ENCODE peak calls at places on chromosomes 2 and 18, in five cellular contexts. One of them, this sample, is unnamed.

GRCh38 chr2:96873651-96874096 is 3.8 kb upstream of the SEMA4C start:
- DNase-seq in glutamatergic neuron: no peak
- DNase-seq in left ventricle myocardium inferior: peak
- DNase-seq in IMR-90: no peak
- DNase-seq in astrocyte of the cerebellum: no peak
- DNase-seq in this sample: no peak

GRCh38 chr2:167861574-167862193 is 385.7 kb downstream of the STK39 start:
- DNase-seq in astrocyte of the cerebellum: no peak
- DNase-seq in left ventricle myocardium inferior: no peak
- DNase-seq in IMR-90: no peak
- DNase-seq in glutamatergic neuron: no peak
- DNase-seq in this sample: no peak

GRCh38 chr2:54701029-54701428 is 22.4 kb upstream of the EML6 start:
- DNase-seq in IMR-90: peak
- DNase-seq in glutamatergic neuron: no peak
- DNase-seq in left ventricle myocardium inferior: no peak
- DNase-seq in astrocyte of the cerebellum: no peak
- DNase-seq in this sample: no peak

GRCh38 chr2:146982393-146982846 is 862.4 kb upstream of the ACVR2A start:
- DNase-seq in IMR-90: peak
- DNase-seq in astrocyte of the cerebellum: peak
- DNase-seq in left ventricle myocardium inferior: no peak
- DNase-seq in glutamatergic neuron: no peak
- DNase-seq in this sample: no peak

GRCh38 chr18:77108001-77108692 is 24.4 kb downstream of the MBP start:
- DNase-seq in glutamatergic neuron: no peak
- DNase-seq in left ventricle myocardium inferior: no peak
- DNase-seq in astrocyte of the cerebellum: peak
- DNase-seq in IMR-90: peak
- DNase-seq in this sample: no peak

GRCh38 chr2:172861163-172861562 is 125.5 kb downstream of the RAPGEF4 start:
- DNase-seq in astrocyte of the cerebellum: no peak
- DNase-seq in left ventricle myocardium inferior: no peak
- DNase-seq in IMR-90: no peak
- DNase-seq in glutamatergic neuron: no peak
- DNase-seq in this sample: no peak

GRCh38 chr2:239944706-239945551 is 80.2 kb downstream of the NDUFA10 start:
- DNase-seq in glutamatergic neuron: peak
- DNase-seq in left ventricle myocardium inferior: peak
- DNase-seq in astrocyte of the cerebellum: no peak
- DNase-seq in IMR-90: peak
- DNase-seq in this sample: no peak

GRCh38 chr18:55582325-55582724 is 5.7 kb downstream of the TCF4 start:
- DNase-seq in astrocyte of the cerebellum: no peak
- DNase-seq in IMR-90: no peak
- DNase-seq in left ventricle myocardium inferior: no peak
- DNase-seq in glutamatergic neuron: no peak
- DNase-seq in this sample: no peak

GRCh38 chr2:53490659-53491058 is 276.9 kb upstream of the CHAC2 start:
- DNase-seq in left ventricle myocardium inferior: peak
- DNase-seq in IMR-90: peak
- DNase-seq in astrocyte of the cerebellum: no peak
- DNase-seq in glutamatergic neuron: peak
- DNase-seq in this sample: no peak

GRCh38 chr2:2740238-2740775 is 409.2 kb upstream of the MYT1L start:
- DNase-seq in astrocyte of the cerebellum: no peak
- DNase-seq in left ventricle myocardium inferior: no peak
- DNase-seq in IMR-90: no peak
- DNase-seq in glutamatergic neuron: no peak
- DNase-seq in this sample: no peak

GRCh38 chr2:161273038-161273760 is 35.0 kb upstream of the PSMD14 start:
- DNase-seq in left ventricle myocardium inferior: no peak
- DNase-seq in IMR-90: peak
- DNase-seq in glutamatergic neuron: no peak
- DNase-seq in astrocyte of the cerebellum: peak
- DNase-seq in this sample: no peak
- TF ChIP-seq CTCF in left ventricle myocardium inferior: peak
- TF ChIP-seq CTCF in IMR-90: peak
- TF ChIP-seq CTCF in glutamatergic neuron: peak
- TF ChIP-seq CTCF in astrocyte of the cerebellum: peak
- TF ChIP-seq CTCF in this sample: peak

DNA sequence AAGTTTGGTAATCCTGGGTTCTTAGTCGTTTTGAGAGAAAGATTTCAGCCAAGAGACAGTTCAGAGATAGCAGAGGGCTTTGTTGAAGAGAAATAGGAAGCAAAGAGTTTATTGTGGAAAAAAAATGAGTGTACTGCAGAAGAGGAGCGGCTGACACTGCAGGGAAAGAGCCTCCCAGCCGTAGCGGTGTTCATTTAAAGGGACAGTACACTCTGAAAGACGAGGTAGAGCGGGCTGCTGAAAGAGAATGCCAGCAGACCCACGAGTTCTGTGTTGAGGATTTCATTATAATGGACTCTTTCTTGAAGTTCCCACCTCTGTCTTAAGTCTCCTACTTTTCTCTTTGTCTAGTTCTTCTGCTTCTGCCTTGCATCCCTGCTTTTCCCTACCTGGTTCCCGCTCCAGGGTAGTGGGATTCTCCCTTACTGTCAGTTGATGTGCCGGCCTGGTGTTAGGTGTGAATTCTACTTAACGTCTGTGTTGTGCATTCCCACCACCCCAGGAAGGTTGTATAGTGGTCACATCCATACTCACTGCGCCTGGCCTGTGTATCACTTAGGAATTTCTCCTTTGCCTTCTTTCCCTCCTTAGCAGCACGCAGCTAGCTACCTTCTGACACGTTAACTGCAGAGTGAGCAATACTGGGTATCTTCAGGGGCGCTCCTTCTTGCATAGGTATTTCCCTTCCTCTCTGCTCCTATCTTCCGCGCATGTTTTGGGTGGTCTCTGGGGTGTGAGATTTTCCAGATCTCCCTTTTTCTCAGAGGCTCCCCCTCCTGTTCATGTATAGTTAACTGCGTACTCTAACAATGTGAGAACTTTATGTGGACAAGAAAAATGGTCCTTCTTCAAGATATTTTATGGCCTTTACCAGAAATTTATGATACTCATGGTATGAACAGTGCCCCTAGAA is 164.5 kb downstream of the PTH2R start:
- DNase-seq in left ventricle myocardium inferior: no peak
- DNase-seq in glutamatergic neuron: no peak
- DNase-seq in IMR-90: no peak
- DNase-seq in astrocyte of the cerebellum: no peak
- DNase-seq in this sample: no peak
- TF ChIP-seq CTCF in left ventricle myocardium inferior: no peak
- TF ChIP-seq CTCF in glutamatergic neuron: no peak
- TF ChIP-seq CTCF in IMR-90: no peak
- TF ChIP-seq CTCF in astrocyte of the cerebellum: no peak
- TF ChIP-seq CTCF in this sample: no peak

DNA sequence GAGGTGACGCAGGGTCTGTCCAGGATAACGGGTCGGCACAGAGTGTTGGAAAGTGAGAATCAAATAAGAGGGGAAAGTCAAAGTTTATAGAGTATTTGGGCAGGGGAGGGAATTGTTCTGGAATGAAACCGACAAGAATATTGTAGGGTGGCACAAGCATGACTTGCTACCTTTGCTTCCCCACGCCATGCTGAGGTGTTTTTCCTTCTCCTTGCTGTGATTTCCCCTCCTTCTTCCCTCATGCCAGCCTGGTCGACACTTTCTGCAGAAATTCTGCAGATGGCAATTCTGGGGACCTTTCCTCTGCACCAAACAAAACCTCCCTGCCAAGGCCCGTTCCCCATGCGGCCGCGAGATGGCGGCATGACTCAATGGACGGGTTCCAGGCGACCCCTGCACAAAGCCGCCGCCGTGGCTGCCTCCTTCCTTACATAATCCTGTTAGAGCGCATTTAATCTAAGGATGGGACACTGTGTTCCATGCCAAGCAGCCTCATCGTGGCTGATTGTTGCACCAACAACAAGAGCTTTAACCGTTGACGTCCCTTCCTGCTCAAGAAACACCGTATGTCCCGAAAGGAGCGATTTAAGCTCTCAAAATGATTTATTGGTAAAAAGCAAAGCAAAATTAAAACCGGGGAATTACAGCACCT is at the start of gene MRO:
- DNase-seq in IMR-90: peak
- DNase-seq in astrocyte of the cerebellum: peak
- DNase-seq in glutamatergic neuron: peak
- DNase-seq in left ventricle myocardium inferior: peak
- DNase-seq in this sample: peak
- TF ChIP-seq CTCF in IMR-90: peak
- TF ChIP-seq CTCF in astrocyte of the cerebellum: peak
- TF ChIP-seq CTCF in glutamatergic neuron: peak
- TF ChIP-seq CTCF in left ventricle myocardium inferior: peak
- TF ChIP-seq CTCF in this sample: peak

DNA sequence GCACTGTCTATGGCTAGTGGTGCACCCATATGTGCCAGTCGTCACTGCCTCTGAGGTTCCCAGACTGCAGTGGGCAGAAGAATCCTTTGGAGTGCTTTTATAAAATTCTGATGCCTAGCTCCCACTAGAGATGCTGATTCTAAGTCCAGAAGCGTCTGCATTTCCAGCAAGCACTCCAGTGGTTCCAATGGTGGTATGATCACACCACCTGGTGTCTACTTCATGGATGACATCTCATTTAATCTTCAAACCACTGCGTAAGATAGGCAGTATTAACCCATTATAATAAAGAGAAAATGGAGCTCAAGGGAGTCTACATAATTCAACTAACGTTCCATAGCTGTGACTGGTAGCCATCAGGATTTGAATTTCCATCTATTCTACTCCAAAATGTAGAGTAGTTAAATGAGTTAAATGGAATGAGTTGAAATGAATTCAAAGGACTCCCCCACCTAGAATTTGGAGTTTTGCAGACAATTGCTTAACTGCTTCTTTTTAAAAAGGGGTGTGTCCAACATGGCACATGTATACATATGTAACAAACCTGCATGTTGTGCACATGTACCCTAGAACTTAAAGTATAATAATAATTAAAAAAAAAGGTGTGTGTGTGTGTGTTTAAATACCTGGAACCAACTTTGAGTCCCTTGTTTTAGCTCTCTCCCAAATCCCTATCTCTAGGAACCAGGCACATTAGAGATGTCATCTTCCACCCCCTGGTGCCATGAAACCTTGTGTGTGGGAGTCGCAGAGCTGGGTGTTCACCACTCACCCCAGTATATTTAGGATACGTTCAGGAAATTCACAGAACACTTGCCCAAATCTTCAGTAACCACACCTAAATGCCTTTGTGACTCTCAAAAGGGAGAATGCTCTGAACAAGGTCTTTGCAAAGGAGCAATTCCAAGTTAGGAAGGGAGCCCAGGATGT is 14.1 kb downstream of the LAMA3 start:
- DNase-seq in astrocyte of the cerebellum: no peak
- DNase-seq in glutamatergic neuron: no peak
- DNase-seq in IMR-90: peak
- DNase-seq in left ventricle myocardium inferior: no peak
- DNase-seq in this sample: no peak
- TF ChIP-seq CTCF in astrocyte of the cerebellum: peak
- TF ChIP-seq CTCF in glutamatergic neuron: peak
- TF ChIP-seq CTCF in IMR-90: peak
- TF ChIP-seq CTCF in left ventricle myocardium inferior: peak
- TF ChIP-seq CTCF in this sample: peak

GRCh38 chr2:29113891-29114321 is 1.3 kb upstream of the CLIP4 start:
- DNase-seq in left ventricle myocardium inferior: peak
- DNase-seq in IMR-90: peak
- DNase-seq in astrocyte of the cerebellum: no peak
- DNase-seq in glutamatergic neuron: no peak
- DNase-seq in this sample: no peak

GRCh38 chr2:29114841-29115609 is at the start of gene CLIP4:
- DNase-seq in astrocyte of the cerebellum: no peak
- DNase-seq in left ventricle myocardium inferior: peak
- DNase-seq in glutamatergic neuron: peak
- DNase-seq in IMR-90: peak
- DNase-seq in this sample: peak

GRCh38 chr2:29114514-29114840 is 738 bp upstream of the CLIP4 start:
- DNase-seq in glutamatergic neuron: peak
- DNase-seq in IMR-90: no peak
- DNase-seq in astrocyte of the cerebellum: no peak
- DNase-seq in left ventricle myocardium inferior: no peak
- DNase-seq in this sample: no peak

GRCh38 chr2:29117636-29118303 is 2.6 kb downstream of the CLIP4 start:
- DNase-seq in glutamatergic neuron: no peak
- DNase-seq in IMR-90: peak
- DNase-seq in astrocyte of the cerebellum: peak
- DNase-seq in left ventricle myocardium inferior: no peak
- DNase-seq in this sample: no peak

GRCh38 chr2:29115797-29116781 is 874 bp downstream of the CLIP4 start:
- DNase-seq in IMR-90: peak
- DNase-seq in glutamatergic neuron: peak
- DNase-seq in astrocyte of the cerebellum: peak
- DNase-seq in left ventricle myocardium inferior: peak
- DNase-seq in this sample: peak
- TF ChIP-seq CTCF in IMR-90: no peak
- TF ChIP-seq CTCF in glutamatergic neuron: no peak
- TF ChIP-seq CTCF in astrocyte of the cerebellum: no peak
- TF ChIP-seq CTCF in left ventricle myocardium inferior: no peak
- TF ChIP-seq CTCF in this sample: no peak

This sample was measured in mesothelial cell of epicardium.